ENCODE peak calls at places on chromosomes 12 and 14, in six cellular contexts. O is mucosa of descending colon; S is kidney; T is CD4-positive, alpha-beta memory T cell; N is aorta; M is lower lobe of right lung. C is an unnamed sample. For H3K4me1 and H3K36me3, the result is how much of the 10 kb centered on the place peaks cover.

GRCh38 chr12:107243316-107243715 is 150.0 kb upstream of the CRY1 start:
- DNase-seq in O (no peak), T (no peak), N (no peak), M (no peak), S (no peak), C (no peak)

GRCh38 chr12:81644503-81644902 is 114.6 kb downstream of the PPFIA2 start:
- DNase-seq in N (no peak), O (no peak), S (no peak), T (peak), M (no peak), C (no peak)

GRCh38 chr12:64722835-64723234 is 36.4 kb downstream of the GNS start:
- DNase-seq in M (no peak), T (no peak), N (no peak), S (no peak), O (no peak), C (no peak)

GRCh38 chr12:124588018-124588634 is 20.7 kb upstream of the NCOR2 start:
- DNase-seq in T (no peak), M (no peak), S (no peak), N (no peak), O (no peak), C (no peak)

GRCh38 chr14:95363468-95363954 is 43.8 kb upstream of the CLMN start:
- DNase-seq in O (no peak), N (no peak), T (no peak), S (no peak), M (no peak), C (peak)

GRCh38 chr12:67826946-67827719 is 162.1 kb upstream of the IFNG-AS1 start:
- DNase-seq in O (no peak), T (no peak), N (no peak), M (no peak), S (no peak), C (no peak)

GRCh38 chr14:74176404-74176788 is 62.9 kb upstream of the VSX2 start:
- DNase-seq in N (no peak), O (no peak), S (no peak), T (no peak), M (no peak), C (no peak)

GRCh38 chr12:88566430-88566829 is 13.8 kb downstream of the KITLG start:
- DNase-seq in T (no peak), N (no peak), O (no peak), M (no peak), S (no peak), C (no peak)

GRCh38 chr14:53016491-53016890 is 65.6 kb upstream of the FERMT2 start:
- DNase-seq in S (no peak), T (no peak), N (no peak), O (no peak), M (no peak), C (no peak)

GRCh38 chr12:128449146-128449894 is 182.3 kb downstream of the TMEM132C start:
- DNase-seq in M (no peak), S (no peak), O (no peak), T (no peak), N (no peak), C (no peak)

GRCh38 chr12:68631177-68631576 is 20.5 kb downstream of the RAP1B start:
- DNase-seq in T (no peak), N (no peak), M (no peak), O (no peak), S (no peak), C (no peak)

GRCh38 chr14:37678916-37679315 is 83.5 kb downstream of the TTC6 start:
- DNase-seq in N (no peak), M (no peak), O (no peak), S (no peak), T (no peak), C (no peak)

GRCh38 chr14:51996148-51996746 is 6.9 kb downstream of the RTRAF start:
- DNase-seq in M (no peak), N (no peak), O (no peak), T (peak), S (no peak), C (no peak)

GRCh38 chr12:5577239-5577638 is 145.3 kb downstream of the NTF3 start:
- DNase-seq in O (peak), S (no peak), T (no peak), N (no peak), M (no peak), C (no peak)

GRCh38 chr12:118055144-118055557 is 5.8 kb downstream of the WSB2 start:
- DNase-seq in S (no peak), T (peak), N (peak), O (peak), M (peak), C (no peak)

GRCh38 chr12:21773263-21773741 is 1.2 kb downstream of the KCNJ8 start:
- DNase-seq in N (peak), S (peak), T (no peak), M (peak), O (peak), C (peak)

GRCh38 chr12:68667896-68668295 is 18.9 kb upstream of the NUP107 start:
- DNase-seq in S (no peak), M (no peak), N (no peak), T (no peak), O (no peak), C (no peak)

GRCh38 chr14:27528328-27528727 is 930.5 kb upstream of the NOVA1 start:
- DNase-seq in N (no peak), S (no peak), T (no peak), M (no peak), O (no peak), C (no peak)

GRCh38 chr12:109151457-109151856 is 35.1 kb downstream of the ACACB start:
- DNase-seq in M (no peak), S (no peak), T (no peak), O (no peak), N (no peak), C (no peak)

GRCh38 chr12:29782285-29782820 is 1.4 kb downstream of the TMTC1 start:
- DNase-seq in O (no peak), T (no peak), S (no peak), M (no peak), N (no peak), C (peak)

GRCh38 chr14:93481758-93482157 is 51.0 kb downstream of the UNC79 start:
- DNase-seq in T (no peak), N (no peak), S (no peak), O (no peak), M (no peak), C (no peak)

GRCh38 chr14:104105822-104106470 is 20.4 kb downstream of the ASPG start:
- DNase-seq in S (peak), N (no peak), O (peak), M (no peak), T (no peak), C (no peak)

GRCh38 chr12:113333111-113333750 is 1.7 kb downstream of the SLC8B1 start:
- DNase-seq in N (no peak), O (no peak), T (no peak), S (peak), M (no peak), C (no peak)

GRCh38 chr12:98424726-98425401 is 90.5 kb upstream of the TMPO start:
- DNase-seq in N (peak), M (peak), T (peak), S (no peak), O (peak), C (no peak)

GRCh38 chr12:125206757-125207156 is 141.5 kb downstream of the AACS start:
- DNase-seq in N (no peak), T (no peak), S (no peak), O (no peak), M (no peak), C (no peak)

GRCh38 chr12:107684990-107685359 is 624 bp upstream of the PWP1 start:
- DNase-seq in O (no peak), M (no peak), N (no peak), S (no peak), T (peak), C (no peak)

GRCh38 chr14:88599761-88600439 is 37.1 kb downstream of the ZC3H14 start:
- DNase-seq in N (no peak), O (no peak), S (no peak), T (no peak), M (no peak), C (no peak)

GRCh38 chr12:49941556-49942511 is 8.7 kb upstream of the AQP2 start:
- DNase-seq in T (no peak), N (no peak), O (no peak), M (no peak), S (no peak), C (no peak)

GRCh38 chr12:121786441-121786825 is 7.1 kb downstream of the RHOF start:
- DNase-seq in M (peak), N (no peak), O (peak), T (peak), S (peak), C (no peak)

GRCh38 chr14:65128096-65128495 is 25.8 kb upstream of the MAX start:
- DNase-seq in O (no peak), M (no peak), T (no peak), S (no peak), N (no peak), C (no peak)

GRCh38 chr14:50260511-50260910 is 29.1 kb upstream of the SOS2 start:
- DNase-seq in O (no peak), M (no peak), N (no peak), T (peak), S (no peak), C (no peak)

GRCh38 chr12:52213541-52214420 is 19.3 kb upstream of the KRT7 start:
- DNase-seq in M (peak), T (peak), O (peak), S (peak), N (peak), C (no peak)

GRCh38 chr12:50013361-50014147 is 11.7 kb downstream of the RACGAP1 start:
- DNase-seq in M (no peak), N (no peak), O (no peak), S (no peak), T (no peak), C (no peak)

GRCh38 chr12:128076188-128076587 is 190.8 kb upstream of the TMEM132C start:
- DNase-seq in O (no peak), T (no peak), S (no peak), N (no peak), M (no peak), C (no peak)

GRCh38 chr12:3967556-3968160 is 94.5 kb upstream of the PARP11 start:
- DNase-seq in T (no peak), S (no peak), O (no peak), N (no peak), M (no peak), C (no peak)

GRCh38 chr12:118354903-118355302 is 17.8 kb downstream of the TAOK3 start:
- DNase-seq in S (no peak), M (no peak), O (no peak), N (no peak), T (no peak), C (no peak)

GRCh38 chr14:94113490-94113889 is 3.0 kb downstream of the IFI27 start:
- DNase-seq in S (no peak), T (no peak), O (peak), N (no peak), M (no peak), C (no peak)

GRCh38 chr12:75657866-75658265 is 146.5 kb upstream of the KRR1 start:
- DNase-seq in T (no peak), O (no peak), S (no peak), N (no peak), M (no peak), C (no peak)
- H3K4me1 ChIP-seq in T (under half), O (under half), S (under half), N (under half), M (under half), C (under half)

GRCh38 chr12:57258977-57259970 is 8.3 kb upstream of the STAC3 start:
- DNase-seq in M (no peak), S (no peak), O (no peak), N (no peak), T (no peak), C (no peak)

GRCh38 chr12:57263096-57263495 is 12.1 kb upstream of the STAC3 start:
- DNase-seq in T (no peak), O (no peak), N (no peak), S (no peak), M (no peak), C (no peak)

GRCh38 chr12:57261385-57261784 is 10.4 kb upstream of the STAC3 start:
- DNase-seq in S (no peak), M (no peak), O (no peak), T (no peak), N (no peak), C (no peak)

GRCh38 chr12:57260366-57260765 is 9.4 kb upstream of the STAC3 start:
- DNase-seq in S (no peak), N (no peak), O (no peak), T (no peak), M (no peak), C (no peak)

GRCh38 chr12:57262126-57262822 is 11.3 kb upstream of the STAC3 start:
- DNase-seq in T (no peak), S (no peak), M (no peak), O (no peak), N (no peak), C (no peak)
- H3K36me3 ChIP-seq in T (under half), S (under half), M (half or more), O (under half), N (under half), C (under half)

GRCh38 chr12:46459881-46460545 is 87.4 kb upstream of the SLC38A2 start:
- DNase-seq in M (no peak), O (no peak), S (no peak), T (no peak), N (no peak), C (no peak)
- H3K4me1 ChIP-seq in M (under half), O (under half), S (under half), T (half or more), N (under half), C (under half)

GRCh38 chr14:91337699-91338335 is 79.8 kb downstream of the CCDC88C start:
- DNase-seq in T (no peak), O (no peak), S (peak), N (no peak), M (no peak), C (no peak)

GRCh38 chr14:91336093-91336450 is 81.5 kb downstream of the CCDC88C start:
- DNase-seq in M (no peak), T (no peak), S (peak), O (no peak), N (no peak), C (no peak)

GRCh38 chr14:91339606-91340369 is 77.8 kb downstream of the CCDC88C start:
- DNase-seq in M (no peak), T (no peak), S (peak), O (no peak), N (no peak), C (no peak)

GRCh38 chr14:91339076-91339475 is 78.5 kb downstream of the CCDC88C start:
- DNase-seq in T (no peak), O (no peak), N (no peak), S (peak), M (no peak), C (no peak)

GRCh38 chr14:91338369-91338768 is 79.3 kb downstream of the CCDC88C start:
- DNase-seq in O (no peak), M (no peak), S (no peak), T (no peak), N (no peak), C (no peak)
- H3K36me3 ChIP-seq in O (under half), M (half or more), S (under half), T (half or more), N (under half), C (under half)

GRCh38 chr14:68574906-68575305 is 218.0 kb downstream of the ZFP36L1 start:
- DNase-seq in T (no peak), N (no peak), M (no peak), O (no peak), S (no peak), C (no peak)

GRCh38 chr14:68576496-68577244 is 216.2 kb downstream of the ZFP36L1 start:
- DNase-seq in M (no peak), N (no peak), S (no peak), O (no peak), T (no peak), C (no peak)

GRCh38 chr14:68578597-68578996 is 214.3 kb downstream of the ZFP36L1 start:
- DNase-seq in S (no peak), O (no peak), T (no peak), M (no peak), N (no peak), C (no peak)

GRCh38 chr14:68574461-68574860 is 218.4 kb downstream of the ZFP36L1 start:
- DNase-seq in S (no peak), O (no peak), T (no peak), M (no peak), N (no peak), C (no peak)

GRCh38 chr14:68576031-68576430 is 216.8 kb downstream of the ZFP36L1 start:
- DNase-seq in O (no peak), T (no peak), M (no peak), S (no peak), N (no peak), C (no peak)
- H3K4me1 ChIP-seq in O (under half), T (under half), M (under half), S (under half), N (under half), C (under half)

GRCh38 chr14:72605096-72605920 is 288.6 kb downstream of the DPF3 start:
- DNase-seq in M (no peak), N (no peak), T (no peak), O (no peak), S (no peak), C (peak)

GRCh38 chr14:72605921-72606220 is 288.0 kb downstream of the DPF3 start:
- DNase-seq in S (no peak), M (no peak), T (no peak), O (no peak), N (no peak), C (peak)

GRCh38 chr14:72603639-72604038 is 290.3 kb downstream of the DPF3 start:
- DNase-seq in O (no peak), S (no peak), T (no peak), M (no peak), N (no peak), C (no peak)

GRCh38 chr14:72606879-72607278 is 287.0 kb downstream of the DPF3 start:
- DNase-seq in M (no peak), N (no peak), T (no peak), S (no peak), O (no peak), C (peak)

GRCh38 chr14:72604133-72604532 is 289.8 kb downstream of the DPF3 start:
- DNase-seq in T (no peak), O (no peak), M (no peak), S (no peak), N (no peak), C (peak)
- H3K36me3 ChIP-seq in T (under half), O (under half), M (under half), S (under half), N (under half), C (under half)

GRCh38 chr12:132176358-132176919 is 32.2 kb downstream of the NOC4L start:
- DNase-seq in O (no peak), S (peak), T (no peak), M (no peak), N (peak), C (no peak)

GRCh38 chr12:132175496-132176357 is 31.5 kb downstream of the NOC4L start:
- DNase-seq in O (no peak), M (no peak), S (peak), N (peak), T (no peak), C (no peak)

GRCh38 chr12:132173135-132174014 is 29.1 kb downstream of the NOC4L start:
- DNase-seq in O (peak), S (peak), T (no peak), M (no peak), N (peak), C (no peak)

GRCh38 chr12:132174015-132174660 is 29.9 kb downstream of the NOC4L start:
- DNase-seq in O (peak), N (peak), M (no peak), S (peak), T (no peak), C (no peak)

GRCh38 chr12:132174703-132175490 is 30.6 kb downstream of the NOC4L start:
- DNase-seq in S (peak), M (no peak), O (peak), N (peak), T (no peak), C (no peak)
- H3K4me1 ChIP-seq in S (under half), M (under half), O (under half), N (under half), T (under half), C (under half)

GRCh38 chr12:1781770-1782169 is 38.6 kb upstream of the LRTM2 start:
- DNase-seq in M (no peak), T (no peak), S (no peak), N (no peak), O (no peak), C (no peak)
- H3K36me3 ChIP-seq in M (half or more), T (under half), S (under half), N (under half), O (under half), C (under half)